ENCODE peak calls at places on chromosomes 5 and 9, in seven cellular contexts. L is CD8-positive, alpha-beta T cell; R is AG04450; U is ovary; F is endothelial cell; C is GM13976; H is fibroblast of pulmonary artery. N is an unnamed sample.

GRCh38 chr5:95081500-95082355 is 203.2 kb downstream of the MCTP1 start:
- DNase-seq in L (no peak), R (peak; percentile 63), U (no peak), F (no peak), C (peak; percentile 46), H (peak; percentile 91), N (peak; percentile 43)

GRCh38 chr5:60595183-60595582 is 104.8 kb downstream of the DEPDC1B start:
- DNase-seq in L (no peak), R (no peak), U (no peak), F (no peak), C (no peak), H (peak; percentile 52), N (no peak)

GRCh38 chr9:129398101-129398795 is 220.2 kb upstream of the IER5L start:
- DNase-seq in L (no peak), R (no peak), U (no peak), F (no peak), C (no peak), H (no peak), N (no peak)

GRCh38 chr9:134175291-134175807 is 11.0 kb upstream of the RNU6ATAC start:
- DNase-seq in L (no peak), R (no peak), U (no peak), F (no peak), C (no peak), H (no peak), N (no peak)

GRCh38 chr5:172059661-172060100 is 53.2 kb upstream of the FBXW11 start:
- DNase-seq in L (no peak), R (no peak), U (no peak), F (peak; percentile 24), C (no peak), H (peak; percentile 44), N (no peak)

GRCh38 chr9:2620876-2621677 is 510 bp upstream of the VLDLR start:
- DNase-seq in L (no peak), R (peak; percentile 53), U (peak; percentile 85), F (peak; percentile 75), C (no peak), H (peak; percentile 81), N (no peak)

GRCh38 chr9:98642661-98643312 is 65.9 kb downstream of the GABBR2 start:
- DNase-seq in L (no peak), R (no peak), U (no peak), F (no peak), C (no peak), H (no peak), N (no peak)

GRCh38 chr9:109241931-109242330 is 74.9 kb upstream of the FRRS1L start:
- DNase-seq in L (no peak), R (no peak), U (peak; percentile 50), F (no peak), C (no peak), H (no peak), N (no peak)

GRCh38 chr9:69207503-69207902 is 33.4 kb downstream of the TJP2 start:
- DNase-seq in L (no peak), R (no peak), U (no peak), F (no peak), C (no peak), H (no peak), N (no peak)

GRCh38 chr5:138065102-138065501 is 18.7 kb upstream of the WNT8A start:
- DNase-seq in L (no peak), R (no peak), U (no peak), F (peak; percentile 39), C (peak; percentile 40), H (no peak), N (no peak)
- TF ChIP-seq CTCF in L (no peak), R (peak; percentile 33), U (no peak), F (no peak), C (peak; percentile 39), H (peak; percentile 45), N (no peak)

GRCh38 chr5:66963559-66963971 is 233.0 kb downstream of the CD180 start:
- DNase-seq in L (no peak), R (no peak), U (no peak), F (no peak), C (no peak), H (peak; percentile 61), N (no peak)

GRCh38 chr5:66967102-66967501 is 229.5 kb downstream of the CD180 start:
- DNase-seq in L (no peak), R (peak; percentile 61), U (no peak), F (no peak), C (no peak), H (peak; percentile 86), N (no peak)

GRCh38 chr5:66969963-66970362 is 226.6 kb downstream of the CD180 start:
- DNase-seq in L (no peak), R (no peak), U (no peak), F (no peak), C (no peak), H (no peak), N (no peak)

GRCh38 chr5:66967826-66968262 is 228.8 kb downstream of the CD180 start:
- DNase-seq in L (no peak), R (no peak), U (no peak), F (no peak), C (no peak), H (peak; percentile 56), N (no peak)

DNA sequence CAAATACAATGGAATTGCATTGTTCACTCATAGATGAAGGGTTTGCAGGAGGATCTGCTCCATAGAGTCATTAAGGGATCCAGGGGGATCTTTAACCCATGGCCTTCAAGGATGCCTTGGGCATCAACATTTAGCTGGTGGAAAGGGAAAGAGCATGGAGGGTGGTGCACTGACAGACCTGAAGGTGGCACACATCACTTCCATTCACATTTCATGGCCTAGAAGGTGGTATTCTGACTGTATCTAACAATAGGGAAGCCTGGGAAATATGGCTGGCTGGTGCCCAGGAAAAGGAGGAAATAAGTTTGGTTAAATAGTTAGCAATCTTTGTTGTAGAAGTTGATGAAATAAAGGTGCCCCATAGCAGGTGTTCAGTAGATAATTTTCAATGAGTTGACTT is 230.2 kb downstream of the CD180 start:
- DNase-seq in L (no peak), R (no peak), U (no peak), F (no peak), C (no peak), H (no peak), N (no peak)
- TF ChIP-seq CTCF in L (no peak), R (no peak), U (no peak), F (no peak), C (no peak), H (no peak), N (no peak)

GRCh38 chr5:143214890-143215289 is 188.6 kb downstream of the NR3C1 start:
- DNase-seq in L (no peak), R (no peak), U (no peak), F (no peak), C (no peak), H (no peak), N (no peak)

GRCh38 chr5:143212261-143212660 is 191.2 kb downstream of the NR3C1 start:
- DNase-seq in L (no peak), R (no peak), U (no peak), F (no peak), C (no peak), H (no peak), N (no peak)

GRCh38 chr5:143214458-143214857 is 189.0 kb downstream of the NR3C1 start:
- DNase-seq in L (no peak), R (no peak), U (no peak), F (no peak), C (no peak), H (no peak), N (no peak)

GRCh38 chr5:143213231-143213850 is 190.1 kb downstream of the NR3C1 start:
- DNase-seq in L (no peak), R (no peak), U (no peak), F (no peak), C (no peak), H (peak; percentile 52), N (no peak)

DNA sequence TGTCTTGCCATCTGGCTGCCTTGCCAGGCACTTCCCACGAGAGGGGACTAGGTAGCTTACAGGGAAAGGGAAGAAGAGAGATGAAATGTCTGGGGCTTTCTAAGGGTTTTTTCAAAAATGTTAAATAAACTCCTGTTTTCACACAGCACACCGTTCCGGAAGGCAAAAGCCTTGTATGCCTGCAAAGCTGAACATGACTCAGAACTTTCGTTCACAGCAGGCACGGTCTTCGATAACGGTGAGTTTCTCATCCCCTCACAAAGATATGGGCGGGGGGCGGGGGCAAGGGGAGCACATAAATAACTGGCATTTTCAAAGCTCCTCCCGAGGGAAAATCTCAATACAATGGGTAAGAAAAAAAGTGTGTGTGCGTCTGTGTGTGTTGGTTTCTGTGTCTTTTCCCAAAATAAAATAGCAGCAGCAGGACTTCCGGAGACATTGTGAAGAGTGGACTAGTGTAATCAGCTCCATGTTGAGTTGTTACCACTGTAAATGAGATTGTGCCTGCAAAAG is 189.6 kb downstream of the NR3C1 start:
- DNase-seq in L (no peak), R (no peak), U (no peak), F (no peak), C (peak; percentile 80), H (peak; percentile 50), N (peak; percentile 79)
- TF ChIP-seq CTCF in L (no peak), R (peak; percentile 18), U (no peak), F (no peak), C (peak; percentile 28), H (peak; percentile 11), N (no peak)

DNA sequence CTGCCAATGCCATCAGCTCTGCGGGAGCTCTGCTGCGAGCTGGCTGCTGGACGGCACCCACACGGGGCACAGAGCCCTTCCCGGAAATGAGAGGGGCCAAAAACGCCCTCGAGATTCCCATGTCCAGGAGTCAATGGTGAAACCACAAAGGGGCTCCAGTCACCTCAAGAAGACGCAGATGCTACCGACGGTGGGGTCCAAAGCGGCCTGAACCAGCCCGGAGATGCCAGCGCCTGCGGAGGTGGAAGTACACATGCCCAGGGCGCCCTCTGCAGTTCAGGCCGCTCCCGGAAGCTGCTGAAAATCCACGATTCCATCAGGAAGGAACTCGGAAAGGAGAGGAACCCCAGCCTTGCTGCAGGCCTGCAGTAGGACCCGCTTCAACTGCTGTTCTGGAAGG is 82.4 kb upstream of the SELENOP start:
- DNase-seq in L (no peak), R (no peak), U (no peak), F (peak; percentile 41), C (no peak), H (no peak), N (no peak)
- TF ChIP-seq CTCF in L (no peak), R (peak; percentile 27), U (no peak), F (no peak), C (no peak), H (peak; percentile 26), N (no peak)

GRCh38 chr5:139251281-139251687 is 42.3 kb upstream of the MATR3 start:
- DNase-seq in L (no peak), R (no peak), U (no peak), F (no peak), C (peak; percentile 83), H (no peak), N (peak; percentile 78)
- TF ChIP-seq CTCF in L (no peak), R (peak; percentile 29), U (no peak), F (no peak), C (peak; percentile 61), H (peak; percentile 18), N (peak; percentile 64)

DNA sequence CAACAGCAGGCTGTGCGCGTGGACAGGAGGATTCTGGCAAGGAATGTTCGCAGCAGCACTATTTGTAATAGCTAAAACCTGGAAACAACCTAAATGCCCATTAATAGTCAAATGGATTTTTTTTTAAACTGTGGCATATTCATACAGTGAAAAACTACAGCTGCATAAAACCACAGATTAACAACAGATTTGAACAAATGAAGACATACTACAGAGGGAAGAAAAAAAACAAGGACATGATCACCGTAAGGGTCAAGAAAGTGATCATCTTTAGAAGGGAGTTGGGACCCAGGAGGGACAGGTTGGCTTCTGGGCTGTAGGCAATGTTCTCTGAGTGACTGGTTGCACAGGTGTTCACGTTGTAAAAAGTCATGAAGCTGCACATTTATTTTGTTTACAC is 1.2 kb upstream of the TMOD1 start:
- DNase-seq in L (no peak), R (no peak), U (no peak), F (no peak), C (no peak), H (no peak), N (no peak)
- TF ChIP-seq CTCF in L (no peak), R (no peak), U (no peak), F (no peak), C (no peak), H (no peak), N (no peak)